ENCODE peak calls at places on chromosome 10, in six cellular contexts. A, Z, P, E, F and G are unnamed samples.

GRCh38 chr10:1594372-1595241 is 142.7 kb downstream of the ADARB2 start:
- DNase-seq in A (no peak), Z (no peak), P (no peak), E (no peak), F (no peak), G (no peak)

GRCh38 chr10:72072046-72072445 is 16.3 kb downstream of the SPOCK2 start:
- DNase-seq in A (no peak), Z (no peak), P (no peak), E (no peak), F (no peak), G (no peak)

GRCh38 chr10:22476601-22477364 is 131.5 kb downstream of the SPAG6 start:
- DNase-seq in A (no peak), Z (no peak), P (no peak), E (no peak), F (no peak), G (no peak)

GRCh38 chr10:63798599-63799498 is 277.6 kb downstream of the REEP3 start:
- DNase-seq in A (peak), Z (peak), P (peak), E (peak), F (no peak), G (no peak)

GRCh38 chr10:108545921-108546320 is 1377.4 kb downstream of the XPNPEP1 start:
- DNase-seq in A (no peak), Z (no peak), P (no peak), E (no peak), F (no peak), G (no peak)

GRCh38 chr10:11395581-11396310 is 215.7 kb downstream of the USP6NL start:
- DNase-seq in A (no peak), Z (no peak), P (no peak), E (no peak), F (no peak), G (no peak)

GRCh38 chr10:31299119-31299518 is 19.9 kb upstream of the ZEB1 start:
- DNase-seq in A (no peak), Z (no peak), P (no peak), E (peak), F (peak), G (no peak)

GRCh38 chr10:123863721-123864432 is 27.7 kb downstream of the CPXM2 start:
- DNase-seq in A (no peak), Z (no peak), P (no peak), E (no peak), F (no peak), G (no peak)

GRCh38 chr10:28331821-28332220 is 29.0 kb upstream of the MPP7 start:
- DNase-seq in A (no peak), Z (no peak), P (peak), E (peak), F (no peak), G (no peak)

GRCh38 chr10:89250814-89251416 is 660 bp downstream of the LIPA start:
- DNase-seq in A (no peak), Z (no peak), P (no peak), E (no peak), F (no peak), G (peak)

GRCh38 chr10:47257396-47258120 is 42.4 kb upstream of the GDF10 start:
- DNase-seq in A (no peak), Z (no peak), P (peak), E (peak), F (no peak), G (no peak)

GRCh38 chr10:79068203-79068561 is 584 bp upstream of the ZMIZ1 start:
- DNase-seq in A (no peak), Z (no peak), P (no peak), E (peak), F (peak), G (peak)